ENCODE peak calls at places on chromosomes 11 and 22, in eight cellular contexts. X is HFF-Myc, E is GM06990, F is cardiac fibroblast, Y is ovary, N is neural progenitor cell, D is AG04450, Q is lower leg skin. J is an unnamed sample.

GRCh38 chr11:86360775-86361395 is 13.8 kb upstream of the CCDC81 start:
- DNase-seq in F (peak; percentile 72), X (peak; percentile 39), E (no peak), D (peak; percentile 24), N (peak; percentile 48), Y (no peak), Q (no peak), J (no peak)

GRCh38 chr11:19345519-19345847 is 104.7 kb upstream of the E2F8 start:
- DNase-seq in D (no peak), E (no peak), F (peak; percentile 27), N (peak; percentile 75), X (no peak), Q (no peak), Y (no peak), J (no peak)

GRCh38 chr11:69385466-69385820 is 91.5 kb downstream of the MYEOV start:
- DNase-seq in X (no peak), D (no peak), F (no peak), E (no peak), Q (no peak), Y (peak; percentile 1), N (no peak), J (no peak)

GRCh38 chr11:27722117-27722844 is 22.0 kb upstream of the BDNF start:
- DNase-seq in X (no peak), D (no peak), F (peak; percentile 32), N (peak; percentile 58), E (no peak), Q (no peak), Y (no peak), J (no peak)

GRCh38 chr11:75561426-75562047 is 516 bp upstream of the SERPINH1 start:
- DNase-seq in X (no peak), Y (no peak), N (no peak), D (no peak), Q (no peak), E (peak; percentile 62), F (no peak), J (no peak)

GRCh38 chr11:35717520-35717919 is 54.9 kb downstream of the TRIM44 start:
- DNase-seq in Q (no peak), F (no peak), X (no peak), E (no peak), D (no peak), N (no peak), Y (no peak), J (no peak)

GRCh38 chr22:49646876-49647275 is 180.8 kb downstream of the BRD1 start:
- DNase-seq in Y (no peak), E (no peak), X (no peak), Q (no peak), F (no peak), D (no peak), N (no peak), J (no peak)

GRCh38 chr11:10351768-10352641 is 47.1 kb downstream of the ADM start:
- DNase-seq in F (peak; percentile 85), Q (no peak), N (peak; percentile 94), E (no peak), Y (peak; percentile 53), D (peak; percentile 80), X (no peak), J (peak; percentile 84)

GRCh38 chr22:37909756-37910155 is 3.7 kb downstream of the MICALL1 start:
- DNase-seq in E (no peak), Y (no peak), N (no peak), D (no peak), Q (no peak), X (no peak), F (no peak), J (no peak)

GRCh38 chr22:46328797-46329196 is 6.7 kb upstream of the TRMU start:
- DNase-seq in D (no peak), N (no peak), X (no peak), E (no peak), Q (no peak), Y (no peak), F (no peak), J (no peak)

GRCh38 chr11:76523147-76523546 is 78.3 kb downstream of the EMSY start:
- DNase-seq in Y (no peak), D (no peak), E (no peak), F (no peak), X (no peak), Q (no peak), N (no peak), J (no peak)

GRCh38 chr22:39818050-39818449 is 75.5 kb downstream of the ENTHD1 start:
- DNase-seq in E (no peak), Y (no peak), X (no peak), N (no peak), F (no peak), Q (no peak), D (no peak), J (no peak)

GRCh38 chr22:37822079-37822833 is 926 bp upstream of the GALR3 start:
- DNase-seq in X (no peak), D (no peak), Y (no peak), F (no peak), N (peak; percentile 70), Q (no peak), E (no peak), J (no peak)

GRCh38 chr11:61832758-61833157 is 4.7 kb downstream of the FADS2 start:
- DNase-seq in F (no peak), N (no peak), Q (no peak), Y (no peak), D (no peak), E (no peak), X (no peak), J (no peak)

GRCh38 chr11:44949160-44950035 is 1.3 kb downstream of the TP53I11 start:
- DNase-seq in Q (peak; percentile 89), X (no peak), D (no peak), E (no peak), Y (peak; percentile 43), N (peak; percentile 88), F (peak; percentile 62), J (no peak)
- H3K4me3 ChIP-seq in Q (peak overlapping the region; percentile 78), X (peak overlapping the region; percentile 40), D (peak overlapping the region; percentile 71), E (no peak overlapping the region), Y (peak overlapping the region; percentile 73), N (peak overlapping the region; percentile 90), F (peak overlapping the region; percentile 100), J (peak overlapping the region; percentile 85)

DNA sequence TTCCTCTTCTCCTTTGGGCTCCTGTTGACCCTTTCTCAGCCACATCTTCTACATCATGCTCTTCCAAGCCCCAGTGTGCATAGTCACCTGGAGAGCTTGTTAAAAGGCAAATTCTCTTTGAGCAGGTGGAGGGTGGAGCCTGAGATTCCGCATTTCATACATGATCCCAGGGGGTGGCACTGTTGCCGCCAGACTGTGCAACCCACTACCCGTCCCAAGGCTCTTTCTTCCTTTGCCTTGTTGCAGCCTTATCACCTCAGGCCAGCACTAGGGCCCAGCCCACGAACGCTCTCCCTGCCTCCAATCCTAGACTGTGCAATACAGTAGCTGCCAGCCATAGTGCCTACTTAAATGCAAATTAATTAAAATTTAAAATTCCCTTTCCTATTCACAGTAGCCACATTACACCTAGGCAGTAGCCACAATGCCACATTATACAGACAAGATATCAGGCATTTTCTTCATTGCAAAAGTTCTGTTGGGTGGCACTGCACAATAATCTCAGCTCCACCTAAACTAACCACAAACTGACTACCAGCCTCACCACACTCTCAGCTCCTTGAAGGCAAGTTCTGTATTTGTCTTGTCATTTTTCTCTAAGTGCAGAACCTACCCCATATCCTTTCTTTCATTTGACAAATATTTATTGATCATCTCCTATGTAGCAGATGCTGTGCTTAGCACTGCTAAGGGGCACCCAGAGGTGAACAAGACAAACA is 4.6 kb upstream of the KCNJ5 start:
- DNase-seq in F (no peak), N (peak; percentile 54), X (no peak), D (no peak), E (no peak), Y (no peak), Q (no peak), J (no peak)
- TF ChIP-seq CTCF in F (no peak), N (peak; percentile 43), X (peak; percentile 43), D (peak; percentile 13), E (no peak), Y (no peak), Q (no peak), J (peak; percentile 41)

GRCh38 chr11:93196816-93197382 is 892 bp downstream of the SLC36A4 start:
- DNase-seq in F (no peak), D (no peak), Y (no peak), X (peak; percentile 2), N (no peak), E (no peak), Q (no peak), J (no peak)
- H3K4me3 ChIP-seq in F (peak overlapping the region; percentile 74), D (peak overlapping the region; percentile 72), Y (peak overlapping the region; percentile 66), X (peak overlapping the region; percentile 78), N (peak overlapping the region; percentile 56), E (peak overlapping the region; percentile 90), Q (peak overlapping the region; percentile 64), J (peak overlapping the region; percentile 91)

GRCh38 chr11:7671807-7672206 is 1.5 kb downstream of the CYB5R2 start:
- DNase-seq in D (no peak), E (peak; percentile 71), N (no peak), X (no peak), Q (no peak), Y (no peak), F (no peak), J (no peak)
- TF ChIP-seq CTCF in D (no peak), E (no peak), N (no peak), X (no peak), Q (no peak), Y (no peak), F (no peak), J (no peak)

J was measured in kidney epithelial cell.